ENCODE peak calls at places on chromosomes 4 and X, in six cellular contexts. X is H1, M is HepG2, U is HCT116, H is GM12878, P is K562. J is an unnamed sample.

GRCh38 chrX:37783284-37783683 is 3.4 kb downstream of the CYBB start:
- DNase-seq in X (no peak), M (no peak), U (no peak), H (no peak), P (no peak), J (no peak)

GRCh38 chr4:157290622-157291021 is 70.1 kb downstream of the GRIA2 start:
- DNase-seq in X (no peak), M (no peak), U (no peak), H (no peak), P (no peak), J (no peak)

GRCh38 chrX:48466696-48467095 is 3.4 kb downstream of the SLC38A5 start:
- DNase-seq in X (no peak), M (no peak), U (no peak), H (no peak), P (peak), J (no peak)

GRCh38 chrX:63058204-63058603 is 292.9 kb downstream of the SPIN4 start:
- DNase-seq in X (no peak), M (no peak), U (no peak), H (peak), P (no peak), J (no peak)

GRCh38 chr4:173281420-173282333 is 52.5 kb downstream of the HMGB2 start:
- DNase-seq in X (no peak), M (no peak), U (no peak), H (no peak), P (no peak), J (no peak)

GRCh38 chr4:133003169-133003568 is 145.9 kb upstream of the PCDH10 start:
- DNase-seq in X (no peak), M (peak), U (no peak), H (no peak), P (no peak), J (no peak)

GRCh38 chr4:122151982-122152698 is at the start of gene BLTP1:
- DNase-seq in X (peak), M (peak), U (peak), H (peak), P (peak), J (peak)

GRCh38 chr4:87007345-87008181 is 72.8 kb downstream of the AFF1 start:
- DNase-seq in X (no peak), M (no peak), U (no peak), H (no peak), P (peak), J (peak)

DNA sequence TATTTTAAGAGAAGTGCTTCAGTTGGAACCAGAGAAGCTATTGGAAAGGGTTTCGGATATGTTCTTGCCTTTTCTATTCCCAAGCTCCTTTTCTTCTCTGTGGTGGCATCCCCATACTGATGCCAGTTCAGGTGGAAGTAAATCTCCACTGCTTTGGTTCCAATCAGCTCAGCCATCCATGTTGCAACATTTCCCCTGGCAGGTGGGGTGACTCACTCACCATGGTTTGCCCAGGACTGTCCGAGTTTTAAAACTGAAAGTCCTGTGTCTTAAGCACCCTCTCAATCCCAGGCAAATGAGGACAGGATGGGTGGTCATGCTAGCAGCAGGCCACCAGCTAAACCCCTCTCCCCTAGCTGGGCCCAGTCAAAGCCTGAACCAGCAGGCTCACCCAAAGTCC is 15.1 kb downstream of the RAI2 start:
- DNase-seq in X (no peak), M (no peak), U (no peak), H (no peak), P (no peak), J (no peak)
- TF ChIP-seq MAX in X (no peak), M (no peak), U (no peak), H (no peak), P (no peak), J (no peak)

DNA sequence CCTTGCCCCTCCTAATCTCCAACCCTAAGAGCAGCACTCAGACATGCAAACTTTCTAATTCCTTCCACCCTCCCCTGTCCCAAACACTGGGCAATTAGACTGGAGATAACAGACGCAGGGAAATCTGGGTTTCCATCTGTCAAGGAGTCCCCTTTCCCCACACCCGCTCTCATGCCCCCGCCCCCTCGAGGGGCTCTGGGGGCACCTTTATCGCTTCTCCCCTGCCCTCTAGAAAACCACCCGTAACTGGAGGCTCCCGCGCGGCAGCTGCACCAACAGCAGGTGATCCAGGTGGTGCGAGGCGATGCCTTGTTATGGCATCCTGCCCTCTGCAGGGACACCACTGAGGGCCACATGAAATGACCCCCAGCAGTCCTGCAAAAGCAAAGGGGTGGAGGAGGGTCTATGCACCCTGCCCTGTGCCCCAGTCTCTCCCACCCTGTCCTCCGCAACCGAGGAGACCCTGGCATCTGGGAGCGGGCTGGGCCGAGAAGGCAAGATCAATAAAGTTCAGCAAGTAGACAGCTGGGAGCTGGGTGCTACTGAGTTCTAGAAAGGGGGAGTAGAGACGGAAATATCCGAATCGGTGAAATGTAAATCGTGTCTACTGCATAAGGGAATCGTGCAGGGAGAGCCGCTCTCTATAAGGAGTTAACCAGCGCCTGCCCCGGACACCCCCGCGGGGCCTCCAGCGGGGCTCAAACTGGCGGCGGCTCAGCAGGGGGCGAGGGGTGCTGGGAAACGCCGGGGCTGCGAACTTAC is 1.6 kb downstream of the KCTD8 start:
- DNase-seq in X (no peak), M (no peak), U (no peak), H (no peak), P (no peak), J (no peak)
- TF ChIP-seq EZH2 in X (no peak), M (no peak), U (no peak), H (no peak), P (no peak), J (peak)

GRCh38 chrX:7574325-7574724 is 268.6 kb upstream of the VCX start:
- DNase-seq in X (no peak), M (peak), U (no peak), H (no peak), P (no peak), J (no peak)
- TF ChIP-seq MAX in X (no peak), M (no peak), U (no peak), H (no peak), P (no peak), J (no peak)

DNA sequence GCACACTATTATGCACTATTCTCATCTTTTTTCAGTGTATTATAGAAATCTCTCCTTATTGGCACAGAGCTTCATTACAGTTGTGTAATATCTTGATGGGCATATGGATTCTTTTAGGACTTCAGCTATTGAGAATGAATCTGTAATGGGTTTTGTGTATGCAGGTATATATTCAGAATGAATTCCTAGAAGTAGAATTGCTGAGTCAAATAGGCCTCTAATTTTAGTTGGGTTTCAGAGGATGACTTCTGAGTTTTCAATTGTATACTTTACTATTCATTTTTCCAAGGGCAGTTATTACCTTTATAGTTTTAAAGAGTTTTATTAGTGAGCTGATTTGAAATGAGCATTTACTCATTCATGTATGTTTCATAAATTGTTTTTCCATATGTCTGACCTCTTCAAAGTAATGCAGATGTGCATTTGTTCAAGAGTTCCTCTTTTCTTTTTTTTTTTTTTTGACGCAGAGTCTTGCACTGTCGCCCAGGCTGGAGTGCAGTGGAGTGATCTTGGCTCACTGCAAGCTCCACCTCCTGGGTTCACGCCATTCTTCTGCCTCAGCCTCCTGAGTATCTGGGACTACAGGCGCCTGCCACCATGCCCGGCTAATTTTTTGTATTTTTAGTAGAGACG is 19.5 kb downstream of the CASP6 start:
- DNase-seq in X (no peak), M (no peak), U (no peak), H (no peak), P (no peak), J (no peak)
- TF ChIP-seq EZH2 in X (no peak), M (no peak), U (no peak), H (no peak), P (no peak), J (no peak)

J was measured in endothelial cell of umbilical vein.